ENCODE peak calls at places on chromosomes 4 and X, in seven cellular contexts. Y is HCT116, G is SK-N-SH, T is K562, K is Panc1, J is HepG2, A is GM12878. P is an unnamed sample.

GRCh38 chr4:19947349-19947748 is 304.4 kb upstream of the SLIT2 start:
- DNase-seq in Y (no peak), G (no peak), T (no peak), K (no peak), J (no peak), A (no peak), P (no peak)

GRCh38 chr4:71239365-71239764 is 99.5 kb upstream of the SLC4A4 start:
- DNase-seq in Y (no peak), G (no peak), T (no peak), K (no peak), J (no peak), A (no peak), P (no peak)

GRCh38 chr4:39134674-39135073 is 47.7 kb upstream of the WDR19 start:
- DNase-seq in Y (no peak), G (peak; percentile 10), T (no peak), K (no peak), J (no peak), A (no peak), P (no peak)

GRCh38 chrX:136584545-136584944 is 52.5 kb downstream of the VGLL1 start:
- DNase-seq in Y (no peak), G (no peak), T (no peak), K (no peak), J (no peak), A (no peak), P (no peak)

GRCh38 chr4:128571747-128572146 is 237.8 kb upstream of the JADE1 start:
- DNase-seq in Y (peak; percentile 13), G (no peak), T (no peak), K (no peak), J (no peak), A (no peak), P (no peak)

GRCh38 chr4:20496078-20496477 is 204.2 kb upstream of the PACRGL start:
- DNase-seq in Y (no peak), G (no peak), T (no peak), K (no peak), J (no peak), A (no peak), P (no peak)

GRCh38 chr4:94076498-94076897 is 131.2 kb upstream of the SMARCAD1 start:
- DNase-seq in Y (no peak), G (peak; percentile 9), T (no peak), K (no peak), J (no peak), A (no peak), P (no peak)

GRCh38 chr4:73868206-73869129 is 725 bp upstream of the CXCL1 start:
- DNase-seq in Y (no peak), G (no peak), T (no peak), K (no peak), J (no peak), A (no peak), P (no peak)

GRCh38 chrX:101287402-101287801 is 3.7 kb downstream of the TAF7L start:
- DNase-seq in Y (peak; percentile 10), G (peak; percentile 51), T (peak; percentile 13), K (peak; percentile 52), J (peak; percentile 11), A (peak; percentile 3), P (no peak)

GRCh38 chrX:23387826-23388225 is 53.2 kb downstream of the PTCHD1 start:
- DNase-seq in Y (no peak), G (no peak), T (no peak), K (no peak), J (no peak), A (no peak), P (no peak)

GRCh38 chr4:177308842-177309524 is 691 bp upstream of the NEIL3 start:
- DNase-seq in Y (no peak), G (no peak), T (no peak), K (no peak), J (no peak), A (no peak), P (no peak)

GRCh38 chr4:156898373-156899117 is 73.1 kb downstream of the PDGFC start:
- DNase-seq in Y (no peak), G (no peak), T (no peak), K (no peak), J (peak; percentile 35), A (no peak), P (no peak)

GRCh38 chrX:127708155-127708554 is 344.0 kb downstream of the ACTRT1 start:
- DNase-seq in Y (no peak), G (no peak), T (no peak), K (no peak), J (no peak), A (no peak), P (no peak)

GRCh38 chrX:22325091-22325490 is 52.4 kb downstream of the CBLL2 start:
- DNase-seq in Y (no peak), G (no peak), T (no peak), K (no peak), J (no peak), A (no peak), P (no peak)

GRCh38 chr4:15765910-15766703 is 12.0 kb upstream of the CD38 start:
- DNase-seq in Y (no peak), G (no peak), T (no peak), K (no peak), J (no peak), A (no peak), P (no peak)

GRCh38 chr4:150782311-150782710 is 200.4 kb downstream of the MAB21L2 start:
- DNase-seq in Y (no peak), G (peak; percentile 10), T (no peak), K (no peak), J (peak; percentile 12), A (no peak), P (no peak)

GRCh38 chr4:10180927-10181744 is 64.5 kb upstream of the WDR1 start:
- DNase-seq in Y (no peak), G (no peak), T (peak; percentile 91), K (no peak), J (no peak), A (no peak), P (no peak)

GRCh38 chrX:24081661-24082154 is 27.0 kb downstream of the EIF2S3 start:
- DNase-seq in Y (peak; percentile 50), G (peak; percentile 51), T (no peak), K (peak; percentile 42), J (peak; percentile 44), A (no peak), P (peak; percentile 49)

GRCh38 chrX:3161686-3162085 is 120.4 kb downstream of the ARSF start:
- DNase-seq in Y (no peak), G (no peak), T (no peak), K (no peak), J (no peak), A (no peak), P (no peak)

GRCh38 chrX:100658936-100659335 is 14.9 kb downstream of the SRPX2 start:
- DNase-seq in Y (no peak), G (no peak), T (no peak), K (no peak), J (no peak), A (no peak), P (no peak)

GRCh38 chrX:45619290-45619689 is 418.6 kb upstream of the DIPK2B start:
- DNase-seq in Y (no peak), G (no peak), T (no peak), K (no peak), J (no peak), A (no peak), P (no peak)

GRCh38 chrX:148135738-148136137 is 154.6 kb downstream of the FMR1NB start:
- DNase-seq in Y (no peak), G (no peak), T (no peak), K (no peak), J (no peak), A (no peak), P (no peak)

GRCh38 chr4:108596389-108596788 is 24.0 kb upstream of the RPL34 start:
- DNase-seq in Y (no peak), G (no peak), T (no peak), K (no peak), J (no peak), A (no peak), P (no peak)

DNA sequence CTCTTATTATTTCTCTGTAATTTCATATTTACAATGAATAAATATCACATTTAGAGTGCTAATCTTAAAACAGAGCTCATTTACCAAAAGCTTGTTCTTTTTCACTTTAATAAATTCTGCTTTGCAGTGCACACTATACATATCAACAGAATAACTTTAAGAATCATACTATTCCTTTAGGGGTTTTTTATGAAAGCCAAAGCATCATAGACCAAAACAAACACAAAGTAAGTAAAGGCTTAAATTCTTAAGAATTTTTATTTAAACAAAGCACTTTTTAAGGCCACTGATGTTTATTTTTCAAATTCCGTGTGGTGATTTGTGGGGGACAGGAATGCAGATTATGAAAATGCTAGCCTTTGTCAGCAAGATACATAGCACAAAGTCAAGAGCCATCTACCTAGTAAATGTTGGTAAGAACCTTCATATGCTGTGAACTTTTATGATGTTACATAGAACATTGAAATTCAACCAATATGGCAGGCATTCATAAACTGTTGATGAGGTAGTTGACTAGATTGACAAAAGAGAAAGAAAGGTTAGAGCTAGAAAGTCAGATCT is 17.8 kb downstream of the TIGD2 start:
- DNase-seq in Y (no peak), G (no peak), T (no peak), K (no peak), J (peak; percentile 46), A (no peak), P (no peak)
- TF ChIP-seq SIN3A in Y (no peak), G (no peak), T (no peak), K (no peak), J (no peak), A (no peak), P (no peak)

GRCh38 chrX:73903941-73904340 is 340.9 kb downstream of the CHIC1 start:
- DNase-seq in Y (no peak), G (no peak), T (no peak), K (no peak), J (no peak), A (no peak), P (no peak)
- TF ChIP-seq SIN3A in Y (no peak), G (no peak), T (no peak), K (no peak), J (no peak), A (no peak), P (no peak)

DNA sequence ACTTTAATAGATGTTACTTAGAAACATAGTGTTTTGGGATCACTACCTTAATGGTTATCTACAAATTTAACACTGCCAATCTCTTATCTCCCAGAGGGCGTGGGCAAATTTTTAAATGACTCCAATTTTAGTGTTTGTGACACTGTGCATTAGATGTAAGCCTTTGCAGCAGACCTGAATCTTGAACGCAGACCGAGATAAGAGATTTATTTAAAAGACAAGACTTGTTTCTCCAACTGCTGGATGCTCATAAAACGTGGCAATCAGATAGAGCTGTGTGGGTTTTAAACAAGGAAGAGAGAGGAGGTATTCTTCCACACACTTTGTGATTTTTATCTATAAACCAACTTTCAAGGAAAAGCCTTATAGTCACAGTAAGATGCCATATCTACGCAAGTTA is 252.5 kb upstream of the NR3C2 start:
- DNase-seq in Y (no peak), G (no peak), T (no peak), K (no peak), J (no peak), A (no peak), P (no peak)
- TF ChIP-seq SIN3A in Y (no peak), G (no peak), T (no peak), K (no peak), J (no peak), A (no peak), P (no peak)

DNA sequence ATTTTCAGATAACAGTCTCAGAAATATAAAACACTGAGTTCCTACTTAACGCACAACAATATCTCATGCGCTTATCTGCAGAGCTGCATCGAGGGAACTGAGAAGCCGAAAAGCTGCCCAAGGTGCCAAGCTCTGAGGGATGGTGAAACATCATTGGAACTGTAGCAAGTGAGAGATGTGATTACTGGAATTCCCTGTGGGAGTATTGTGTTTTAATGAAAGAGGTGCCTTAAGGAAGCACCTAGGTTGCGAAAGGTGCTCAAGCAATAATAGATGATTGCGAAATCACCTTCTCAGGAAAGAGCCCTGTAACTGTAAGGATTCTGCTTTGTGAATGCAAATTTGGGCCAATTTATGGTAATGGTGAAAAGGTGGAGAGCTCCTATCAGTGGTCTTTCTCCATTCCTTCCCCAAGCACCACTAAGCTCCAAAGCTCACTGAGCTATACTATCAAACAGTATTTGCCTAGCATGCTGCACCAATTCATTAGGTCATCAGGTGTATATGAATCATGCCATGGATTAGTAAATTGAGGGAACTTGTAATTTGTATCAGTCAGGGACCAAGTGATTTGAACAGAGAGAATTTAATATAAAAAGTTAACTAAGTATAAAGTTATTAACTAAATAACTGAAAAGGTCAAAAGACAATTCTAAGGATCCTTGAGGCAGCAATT is 59.0 kb upstream of the ATP8A1 start:
- DNase-seq in Y (no peak), G (no peak), T (no peak), K (no peak), J (no peak), A (no peak), P (no peak)
- TF ChIP-seq SIN3A in Y (no peak), G (no peak), T (no peak), K (no peak), J (no peak), A (no peak), P (no peak)